ENCODE peak calls at places on chromosomes 16 and 17, in four cellular contexts. W is tibial artery; Q is effector memory CD4-positive, alpha-beta T cell; J is CD8-positive, alpha-beta T cell. T is an unnamed sample.

GRCh38 chr16:25126820-25127232 is 15.3 kb downstream of the LCMT1 start:
- DNase-seq in Q (no peak), J (no peak), W (no peak), T (no peak)

GRCh38 chr17:71934520-71934919 is 186.3 kb upstream of the SOX9 start:
- DNase-seq in Q (no peak), W (no peak), J (no peak), T (no peak)

GRCh38 chr16:29656688-29657523 is 6.1 kb upstream of the SPN start:
- DNase-seq in W (no peak), J (no peak), Q (no peak), T (no peak)

GRCh38 chr17:79125503-79125902 is 50.9 kb downstream of the ENGASE start:
- DNase-seq in J (no peak), Q (no peak), W (no peak), T (no peak)

GRCh38 chr16:75111514-75112280 is 4.9 kb downstream of the LDHD start:
- DNase-seq in W (no peak), J (no peak), Q (no peak), T (no peak)

GRCh38 chr17:70668938-70669778 is 499.8 kb downstream of the KCNJ2 start:
- DNase-seq in W (no peak), J (no peak), Q (no peak), T (no peak)

GRCh38 chr16:72788269-72788809 is 259.6 kb downstream of the ZFHX3 start:
- DNase-seq in J (no peak), Q (no peak), W (no peak), T (no peak)

GRCh38 chr16:68519225-68519745 is 19.8 kb upstream of the ZFP90 start:
- DNase-seq in J (no peak), W (no peak), Q (no peak), T (no peak)

GRCh38 chr16:56758432-56758831 is 28.5 kb downstream of the NUP93 start:
- DNase-seq in W (no peak), Q (no peak), J (no peak), T (no peak)

GRCh38 chr16:67796099-67796718 is 10.2 kb downstream of the RANBP10 start:
- DNase-seq in Q (no peak), J (no peak), W (no peak), T (no peak)

GRCh38 chr16:8679156-8679555 is 4.7 kb downstream of the ABAT start:
- DNase-seq in W (no peak), J (no peak), Q (no peak), T (no peak)

GRCh38 chr16:84194470-84195200 is 3.7 kb downstream of the ADAD2 start:
- DNase-seq in Q (no peak), W (no peak), J (no peak), T (no peak)

GRCh38 chr16:11340710-11341109 is 4.5 kb upstream of the RMI2 start:
- DNase-seq in W (no peak), J (no peak), Q (no peak), T (no peak)

GRCh38 chr16:88672776-88673175 is 9.9 kb upstream of the MVD start:
- DNase-seq in J (no peak), Q (no peak), W (no peak), T (peak; percentile 50)

GRCh38 chr16:4410335-4411075 is 5.9 kb downstream of the CORO7 start:
- DNase-seq in J (no peak), Q (no peak), W (no peak), T (no peak)

GRCh38 chr17:7438050-7438614 is 1.2 kb upstream of the FGF11 start:
- DNase-seq in J (no peak), Q (peak; percentile 29), W (peak; percentile 64), T (peak; percentile 59)

GRCh38 chr17:1643999-1644492 is 1.5 kb downstream of the SCARF1 start:
- DNase-seq in W (no peak), Q (no peak), J (no peak), T (no peak)

GRCh38 chr17:82414548-82415281 is 3.4 kb upstream of the HEXD start:
- DNase-seq in J (peak; percentile 49), Q (peak; percentile 45), W (peak; percentile 41), T (no peak)

DNA sequence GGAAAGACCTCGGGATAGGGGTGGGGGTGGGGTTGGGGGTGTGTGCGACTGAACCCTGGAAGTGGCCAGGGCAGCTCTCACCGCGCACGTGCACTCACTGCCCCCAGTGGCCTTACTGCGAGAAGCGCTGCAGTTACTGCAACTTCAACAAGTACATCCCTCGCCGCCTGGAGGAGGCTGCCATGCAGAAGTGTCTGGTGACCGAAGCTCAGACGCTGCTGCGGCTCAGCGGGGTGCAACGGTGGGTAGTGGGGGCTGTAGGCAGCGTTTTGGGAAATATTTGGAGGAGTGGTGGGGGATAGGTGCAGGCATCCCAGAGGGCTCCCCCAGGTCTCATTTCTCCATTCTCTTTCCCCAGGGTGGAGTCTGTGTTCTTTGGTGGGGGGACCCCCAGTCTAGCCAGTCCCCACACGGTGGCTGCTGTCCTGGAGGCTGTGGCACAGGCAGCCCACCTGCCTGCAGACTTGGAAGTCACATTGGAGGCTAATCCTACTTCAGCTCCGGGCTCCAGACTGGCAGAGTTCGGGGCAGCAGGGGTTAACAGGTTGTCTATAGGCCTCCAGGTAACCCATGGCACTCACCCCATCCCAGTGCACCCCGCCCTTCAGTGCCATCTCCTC is 972 bp downstream of the RSAD1 start:
- DNase-seq in Q (peak; percentile 46), J (peak; percentile 31), W (peak; percentile 72), T (peak; percentile 75)
- H3K27ac ChIP-seq in Q (peak overlapping the region; percentile 75), J (no peak overlapping the region), W (peak overlapping the region; percentile 94), T (peak overlapping the region; percentile 95)

GRCh38 chr17:41547378-41547841 is 19.3 kb upstream of the KRT19 start:
- DNase-seq in J (no peak), Q (no peak), W (no peak), T (no peak)
- H3K27ac ChIP-seq in J (no peak overlapping the region), Q (no peak overlapping the region), W (peak overlapping the region; percentile 62), T (no peak overlapping the region)

DNA sequence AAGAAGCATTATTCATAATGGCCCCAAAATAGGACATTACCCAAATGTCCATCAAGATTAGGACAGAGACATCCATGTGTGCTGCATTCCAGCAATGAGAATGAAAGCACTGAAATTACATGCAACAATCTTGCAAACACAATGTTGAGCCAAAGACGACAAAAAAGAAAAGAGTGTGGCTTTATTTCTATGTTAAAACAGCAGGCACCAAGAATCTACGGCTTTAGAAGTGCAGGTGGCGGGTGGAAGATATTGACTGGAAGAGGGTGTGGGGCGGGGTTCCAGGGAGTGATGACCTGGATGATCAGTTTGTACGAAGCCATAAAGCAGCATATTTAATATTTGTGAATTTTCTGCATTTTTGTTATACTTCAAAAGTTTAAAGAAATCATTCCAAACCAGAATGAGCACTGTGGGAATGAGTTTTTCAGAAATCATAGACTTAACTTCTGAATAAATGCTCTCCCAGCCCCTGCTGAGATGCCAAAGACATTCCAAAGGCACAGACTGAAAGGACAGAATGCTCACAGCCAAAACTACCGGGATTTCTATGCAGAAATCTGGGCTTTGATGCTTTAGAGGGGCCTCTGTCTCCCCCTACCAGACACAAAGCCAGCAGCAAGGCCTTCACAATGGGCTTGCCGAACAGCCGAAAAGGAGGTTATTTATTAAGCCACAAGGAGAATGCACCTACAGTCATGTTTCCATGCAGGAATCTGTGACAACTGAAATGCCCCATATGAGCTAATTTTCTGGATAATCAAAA is 361.6 kb downstream of the GRIN2A start:
- DNase-seq in W (no peak), Q (no peak), J (no peak), T (no peak)
- H3K27ac ChIP-seq in W (no peak overlapping the region), Q (no peak overlapping the region), J (no peak overlapping the region), T (no peak overlapping the region)

GRCh38 chr17:50794361-50794760 is 27.0 kb upstream of the ANKRD40CL start:
- DNase-seq in Q (no peak), J (no peak), W (no peak), T (no peak)

GRCh38 chr17:50793007-50793406 is 25.7 kb upstream of the ANKRD40CL start:
- DNase-seq in J (no peak), W (no peak), Q (no peak), T (no peak)

GRCh38 chr17:50792132-50792531 is 24.8 kb upstream of the ANKRD40CL start:
- DNase-seq in Q (no peak), W (no peak), J (no peak), T (no peak)

GRCh38 chr17:50787106-50787505 is 19.8 kb upstream of the ANKRD40CL start:
- DNase-seq in Q (no peak), J (no peak), W (no peak), T (no peak)

DNA sequence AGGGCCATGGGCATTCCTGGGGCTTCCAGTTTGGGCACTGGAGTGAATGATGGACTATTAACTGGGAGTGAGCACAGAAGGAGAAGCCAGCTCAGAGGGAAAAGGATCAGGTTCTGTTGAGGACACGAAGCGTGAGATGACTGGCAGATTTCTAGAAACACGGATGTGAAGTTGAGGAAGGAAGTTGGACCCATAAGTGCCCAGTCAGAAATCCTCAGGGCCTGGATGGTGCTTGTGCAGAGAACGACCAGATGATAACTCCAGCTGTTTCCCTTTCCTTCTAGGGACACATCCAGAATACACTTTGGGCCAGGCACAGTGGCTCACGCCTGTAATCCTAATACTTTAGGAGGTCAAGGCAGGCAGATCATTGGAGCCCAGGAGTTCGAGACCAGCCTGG is 23.3 kb upstream of the ANKRD40CL start:
- DNase-seq in W (no peak), Q (no peak), J (no peak), T (no peak)
- H3K27ac ChIP-seq in W (no peak overlapping the region), Q (no peak overlapping the region), J (no peak overlapping the region), T (no peak overlapping the region)

GRCh38 chr16:23960081-23960499 is 124.3 kb downstream of the PRKCB start:
- DNase-seq in W (no peak), Q (no peak), J (no peak), T (no peak)
- H3K27ac ChIP-seq in W (no peak overlapping the region), Q (peak overlapping the region; percentile 1), J (peak overlapping the region; percentile 12), T (no peak overlapping the region)